ENCODE peak calls at places on chromosome 5, in eight cellular contexts. E is foreskin fibroblast, B is mucosa of gallbladder, V is T47D, A is EL, M is NCI-H1694, Y is T1000, O is head of caudate nucleus. F is an unnamed sample.

GRCh38 chr5:169450464-169450863 is 133.1 kb upstream of the SPDL1 start:
- DNase-seq in E (peak; percentile 82), B (no peak), V (no peak), A (no peak), M (no peak), Y (no peak), O (no peak), F (no peak)

GRCh38 chr5:40521108-40521785 is 158.5 kb upstream of the PTGER4 start:
- DNase-seq in E (no peak), B (no peak), V (no peak), A (no peak), M (no peak), Y (no peak), O (no peak), F (no peak)

GRCh38 chr5:154477382-154478223 is 424 bp downstream of the HAND1 start:
- DNase-seq in E (peak; percentile 55), B (no peak), V (peak; percentile 66), A (peak; percentile 44), M (no peak), Y (no peak), O (no peak), F (no peak)

GRCh38 chr5:10215366-10215765 is 34.3 kb downstream of the ATPSCKMT start:
- DNase-seq in E (no peak), B (no peak), V (no peak), A (no peak), M (no peak), Y (no peak), O (no peak), F (no peak)

GRCh38 chr5:155307219-155307618 is 293.7 kb downstream of the KIF4B start:
- DNase-seq in E (no peak), B (no peak), V (no peak), A (no peak), M (no peak), Y (no peak), O (no peak), F (no peak)

GRCh38 chr5:120139039-120139438 is 325.1 kb upstream of the PRR16 start:
- DNase-seq in E (peak; percentile 96), B (no peak), V (no peak), A (peak; percentile 93), M (no peak), Y (peak; percentile 6), O (no peak), F (peak; percentile 95)

GRCh38 chr5:149887622-149888183 is 56.9 kb downstream of the PDE6A start:
- DNase-seq in E (peak; percentile 80), B (peak; percentile 20), V (no peak), A (peak; percentile 94), M (no peak), Y (no peak), O (peak; percentile 16), F (peak; percentile 19)

GRCh38 chr5:146510528-146510927 is 5.5 kb downstream of the GPR151 start:
- DNase-seq in E (peak; percentile 65), B (no peak), V (no peak), A (peak; percentile 33), M (no peak), Y (no peak), O (no peak), F (no peak)

GRCh38 chr5:56829137-56829536 is 13.8 kb downstream of the MAP3K1 start:
- DNase-seq in E (no peak), B (no peak), V (no peak), A (no peak), M (no peak), Y (no peak), O (no peak), F (no peak)

GRCh38 chr5:68245325-68245724 is 29.8 kb downstream of the PIK3R1 start:
- DNase-seq in E (peak; percentile 77), B (no peak), V (no peak), A (peak; percentile 66), M (no peak), Y (no peak), O (no peak), F (no peak)

F was measured in GM04503.